ENCODE peak calls at places on chromosomes 6 and 20, in six cellular contexts. M, G, K, R, X and D are unnamed samples.
A peak's percentile ranks its signal among the peaks of the same experiment; 100 is the strongest.

GRCh38 chr6:132227937-132228336 is 173.3 kb downstream of the MOXD1 start:
- DNase-seq in G (no peak), M (no peak), X (peak; percentile 39), K (no peak), R (no peak), D (no peak)

GRCh38 chr20:31684153-31685003 is 38.3 kb downstream of the BCL2L1 start:
- DNase-seq in X (no peak), K (no peak), R (no peak), G (no peak), M (no peak), D (no peak)

GRCh38 chr20:63855363-63856110 is 5.8 kb upstream of the ABHD16B start:
- DNase-seq in R (no peak), M (no peak), K (no peak), X (peak; percentile 31), G (no peak), D (no peak)

GRCh38 chr6:4459981-4460380 is 316.2 kb upstream of the CDYL start:
- DNase-seq in K (no peak), X (no peak), R (no peak), G (no peak), M (no peak), D (no peak)

GRCh38 chr6:144248470-144249301 is 36.4 kb upstream of the UTRN start:
- DNase-seq in M (no peak), K (no peak), R (no peak), G (peak; percentile 8), X (peak; percentile 63), D (no peak)

GRCh38 chr6:39140556-39141191 is 25.7 kb upstream of the SAYSD1 start:
- DNase-seq in G (no peak), K (no peak), R (no peak), X (no peak), M (no peak), D (no peak)

GRCh38 chr6:18379376-18380117 is 7.6 kb upstream of the RNF144B start:
- DNase-seq in M (no peak), G (no peak), K (no peak), R (no peak), X (no peak), D (no peak)

GRCh38 chr20:23340524-23340923 is 10.1 kb upstream of the NXT1 start:
- DNase-seq in M (peak; percentile 13), G (peak; percentile 61), R (peak; percentile 34), X (peak; percentile 40), K (no peak), D (peak; percentile 54)

GRCh38 chr6:113329942-113330897 is 526.9 kb upstream of the MARCKS start:
- DNase-seq in G (no peak), X (no peak), K (no peak), R (no peak), M (no peak), D (no peak)

GRCh38 chr6:159996087-159996622 is 27.3 kb downstream of the IGF2R start:
- DNase-seq in K (no peak), X (no peak), G (no peak), R (no peak), M (no peak), D (no peak)

GRCh38 chr6:33306356-33306755 is 7.5 kb downstream of the TAPBP start:
- DNase-seq in M (no peak), G (no peak), X (no peak), R (no peak), K (no peak), D (no peak)

GRCh38 chr6:81697564-81697963 is 54.9 kb downstream of the TENT5A start:
- DNase-seq in M (no peak), R (no peak), X (peak; percentile 74), G (peak; percentile 5), K (no peak), D (no peak)

GRCh38 chr6:169141706-169142705 is 111.6 kb downstream of the THBS2 start:
- DNase-seq in K (no peak), M (no peak), G (no peak), R (no peak), X (no peak), D (no peak)

GRCh38 chr6:117265425-117266266 is at the start of gene VGLL2:
- DNase-seq in K (no peak), X (peak; percentile 57), M (no peak), G (peak; percentile 45), R (peak; percentile 81), D (no peak)

GRCh38 chr6:138691595-138692057 is 81.9 kb upstream of the CCDC28A start:
- DNase-seq in G (peak; percentile 53), K (no peak), X (peak; percentile 65), R (peak; percentile 19), M (no peak), D (no peak)

GRCh38 chr6:164072240-164072666 is 657.7 kb downstream of the QKI start:
- DNase-seq in G (no peak), M (no peak), X (no peak), R (no peak), K (no peak), D (no peak)

GRCh38 chr6:50655848-50656453 is 57.4 kb upstream of the TFAP2D start:
- DNase-seq in X (no peak), K (no peak), M (no peak), R (no peak), G (no peak), D (no peak)

GRCh38 chr6:166969390-166970002 is 13.1 kb upstream of the RNASET2 start:
- DNase-seq in X (no peak), R (no peak), M (no peak), G (no peak), K (no peak), D (no peak)